ENCODE peak calls at places on chromosome 6, in nine cellular contexts. I is right atrium auricular region, H is pancreas, N is colonic mucosa, P is lung, L is mammary epithelial cell, V is osteoblast, G is sigmoid colon, T is vagina. U is an unnamed sample.
A peak's percentile ranks its signal among the peaks of the same experiment; 100 is the strongest.

GRCh38 chr6:29976588-29977424 is 34.5 kb downstream of the HLA-A start:
- DNase-seq in I (peak; percentile 87), H (peak; percentile 86), N (peak; percentile 87), P (peak; percentile 84), L (peak; percentile 70), V (peak; percentile 94), G (peak; percentile 92), T (peak; percentile 95), U (peak; percentile 90)

GRCh38 chr6:38687043-38687353 is 15.9 kb downstream of the GLO1 start:
- DNase-seq in I (no peak), H (no peak), N (no peak), P (no peak), L (no peak), V (no peak), G (no peak), T (no peak), U (no peak)

GRCh38 chr6:105259912-105260889 is 80.4 kb upstream of the POPDC3 start:
- DNase-seq in I (no peak), H (no peak), N (no peak), P (no peak), L (no peak), V (peak; percentile 5), G (no peak), T (no peak), U (no peak)

GRCh38 chr6:43217351-43217750 is 11.9 kb downstream of the DNPH1 start:
- DNase-seq in I (no peak), H (no peak), N (no peak), P (peak; percentile 54), L (no peak), V (peak; percentile 37), G (no peak), T (no peak), U (no peak)

GRCh38 chr6:89082439-89082838 is 1.9 kb downstream of the PNRC1 start:
- DNase-seq in I (no peak), H (no peak), N (peak; percentile 33), P (no peak), L (peak; percentile 66), V (no peak), G (no peak), T (no peak), U (no peak)

GRCh38 chr6:64505312-64505711 is 869.7 kb downstream of the PHF3 start:
- DNase-seq in I (no peak), H (no peak), N (peak; percentile 23), P (no peak), L (no peak), V (no peak), G (no peak), T (no peak), U (no peak)

GRCh38 chr6:168186438-168186837 is 107.4 kb upstream of the FRMD1 start:
- DNase-seq in I (no peak), H (no peak), N (no peak), P (no peak), L (no peak), V (no peak), G (peak; percentile 40), T (no peak), U (no peak)

GRCh38 chr6:11023032-11023431 is 21.1 kb downstream of the ELOVL2 start:
- DNase-seq in I (no peak), H (no peak), N (no peak), P (no peak), L (no peak), V (no peak), G (no peak), T (no peak), U (no peak)

GRCh38 chr6:156846845-156847599 is 69.8 kb downstream of the ARID1B start:
- DNase-seq in I (no peak), H (no peak), N (no peak), P (no peak), L (no peak), V (no peak), G (no peak), T (no peak), U (no peak)

GRCh38 chr6:13531956-13532355 is 42.4 kb upstream of the SIRT5 start:
- DNase-seq in I (no peak), H (no peak), N (no peak), P (no peak), L (no peak), V (no peak), G (no peak), T (no peak), U (no peak)

GRCh38 chr6:100203391-100203790 is 209.4 kb upstream of the MCHR2 start:
- DNase-seq in I (no peak), H (no peak), N (no peak), P (no peak), L (peak; percentile 89), V (peak; percentile 76), G (no peak), T (no peak), U (no peak)

GRCh38 chr6:149694926-149695325 is 23.0 kb downstream of the LATS1 start:
- DNase-seq in I (no peak), H (no peak), N (no peak), P (no peak), L (no peak), V (no peak), G (no peak), T (no peak), U (no peak)

GRCh38 chr6:167574431-167575097 is 249.7 kb downstream of the TTLL2 start:
- DNase-seq in I (peak; percentile 59), H (no peak), N (peak; percentile 13), P (peak; percentile 28), L (no peak), V (no peak), G (peak; percentile 65), T (peak; percentile 77), U (peak; percentile 66)

DNA sequence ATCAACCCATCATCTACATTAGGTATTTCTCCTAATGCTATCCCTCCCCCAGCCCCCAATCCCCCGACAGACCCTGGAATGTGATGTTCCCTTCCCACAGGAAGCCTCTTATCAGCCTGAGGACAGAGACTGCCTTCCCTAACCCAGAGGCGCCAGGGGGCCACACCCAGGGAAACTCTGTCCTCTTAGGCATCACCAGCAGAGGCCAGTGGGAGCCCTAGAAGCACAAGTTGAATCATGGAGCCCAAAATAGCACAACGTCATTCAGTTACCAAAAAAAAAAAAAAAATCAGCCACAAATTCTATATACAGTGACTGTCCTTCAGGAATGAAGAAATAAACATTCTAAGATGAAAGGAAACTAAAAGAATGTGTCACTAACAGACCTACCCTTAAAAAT is 625.7 kb downstream of the TFAP2A start:
- DNase-seq in I (no peak), H (no peak), N (no peak), P (no peak), L (no peak), V (no peak), G (no peak), T (no peak), U (no peak)
- H3K4me1 ChIP-seq in I (no peaks in the 10 kb centered on the region), H (no peaks in the 10 kb centered on the region), N (no peaks in the 10 kb centered on the region), P (peaks cover 2% of the 10 kb centered on the region), L (no peaks in the 10 kb centered on the region), V (no peaks in the 10 kb centered on the region), G (no peaks in the 10 kb centered on the region), T (no peaks in the 10 kb centered on the region), U (no peaks in the 10 kb centered on the region)

GRCh38 chr6:75243333-75244062 is at the start of gene COX7A2:
- DNase-seq in I (peak; percentile 95), H (peak; percentile 91), N (peak; percentile 94), P (peak; percentile 92), L (peak; percentile 96), V (peak; percentile 85), G (peak; percentile 96), T (no peak), U (peak; percentile 91)
- TF ChIP-seq CTCF in I (no peak), H (no peak), N (no peak), P (no peak), L (no peak), V (no peak), G (no peak), T (no peak), U (peak; percentile 9)

DNA sequence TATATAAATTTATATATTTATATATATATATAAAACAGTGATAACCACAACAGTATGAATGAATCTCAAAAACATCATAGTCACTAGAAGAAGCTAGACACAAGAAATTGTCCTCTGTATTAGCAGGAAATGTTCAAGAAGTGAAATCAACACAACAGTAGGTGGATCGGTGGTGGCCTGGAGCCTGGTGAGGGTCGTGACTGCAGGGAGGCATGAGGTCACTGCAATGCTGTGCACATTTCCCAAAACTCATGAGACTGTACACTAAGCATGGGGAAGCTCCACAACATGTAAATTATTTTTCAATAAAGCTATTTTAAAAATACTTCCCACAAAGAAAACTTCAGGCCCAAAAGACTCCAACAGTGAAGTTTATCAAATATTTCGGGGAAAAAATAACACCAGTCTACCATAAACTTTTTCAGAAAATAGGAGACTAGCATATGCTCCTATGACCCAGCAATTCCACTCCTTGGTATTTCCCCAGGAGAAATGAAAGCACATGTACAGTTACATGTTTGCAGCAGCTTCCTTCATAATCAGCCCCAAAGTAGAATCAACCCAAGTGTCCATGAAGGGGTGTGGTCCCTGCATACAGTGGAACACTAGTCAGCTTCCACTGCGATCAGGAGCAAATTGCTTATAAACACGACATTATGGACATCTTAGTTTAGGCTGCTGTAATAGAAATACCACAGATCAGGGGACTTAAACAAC is 144.2 kb downstream of the TBXT start:
- DNase-seq in I (no peak), H (no peak), N (no peak), P (no peak), L (no peak), V (no peak), G (no peak), T (no peak), U (no peak)
- H3K4me1 ChIP-seq in I (no peaks in the 10 kb centered on the region), H (no peaks in the 10 kb centered on the region), N (no peaks in the 10 kb centered on the region), P (no peaks in the 10 kb centered on the region), L (no peaks in the 10 kb centered on the region), V (peaks cover 24% of the 10 kb centered on the region), G (no peaks in the 10 kb centered on the region), T (no peaks in the 10 kb centered on the region), U (no peaks in the 10 kb centered on the region)

GRCh38 chr6:142867988-142868818 is 76.8 kb downstream of the HIVEP2 start:
- DNase-seq in I (no peak), H (no peak), N (no peak), P (peak; percentile 47), L (no peak), V (no peak), G (no peak), T (no peak), U (no peak)

GRCh38 chr6:142868917-142869316 is 76.1 kb downstream of the HIVEP2 start:
- DNase-seq in I (no peak), H (peak; percentile 28), N (no peak), P (no peak), L (no peak), V (no peak), G (no peak), T (no peak), U (no peak)

GRCh38 chr6:142867355-142867801 is 77.6 kb downstream of the HIVEP2 start:
- DNase-seq in I (no peak), H (no peak), N (no peak), P (no peak), L (no peak), V (no peak), G (no peak), T (no peak), U (no peak)

GRCh38 chr6:142861711-142862110 is 83.3 kb downstream of the HIVEP2 start:
- DNase-seq in I (no peak), H (no peak), N (no peak), P (no peak), L (no peak), V (no peak), G (no peak), T (no peak), U (no peak)

DNA sequence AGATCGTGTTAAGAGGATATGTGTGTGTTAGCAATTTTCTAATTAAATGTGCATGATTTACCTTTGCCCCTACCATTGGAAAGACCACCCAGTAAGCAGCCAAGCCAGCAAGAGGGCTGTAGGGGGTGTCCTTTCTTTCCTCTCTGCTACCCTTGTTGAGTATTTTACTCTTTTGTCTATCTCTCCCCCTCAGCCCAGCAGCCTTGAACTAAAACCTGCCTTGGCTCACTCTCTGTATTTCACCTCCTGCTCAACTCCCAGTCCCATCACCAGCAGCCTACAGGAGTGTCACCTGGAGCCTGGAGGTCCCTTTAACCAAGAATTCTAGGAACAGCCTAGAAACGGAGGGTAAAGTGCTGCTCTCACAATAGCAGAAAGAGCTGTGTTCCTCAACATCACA is 81.0 kb downstream of the HIVEP2 start:
- DNase-seq in I (no peak), H (no peak), N (no peak), P (no peak), L (no peak), V (no peak), G (no peak), T (no peak), U (no peak)
- TF ChIP-seq CTCF in I (no peak), H (no peak), N (no peak), P (no peak), L (no peak), V (no peak), G (no peak), T (no peak), U (no peak)